ENCODE peak calls at places on chromosome 1, in nine cellular contexts. H is AG10803, E is mammary epithelial cell, V is endothelial cell, B is K562, N is endodermal cell, J is CD14-positive monocyte, G is stomach, F is psoas muscle. Z is an unnamed sample.

GRCh38 chr1:63307196-63307794 is 15.1 kb upstream of the FOXD3 start:
- DNase-seq in G (no peak), J (no peak), F (no peak), E (no peak), V (no peak), H (no peak), N (no peak), B (no peak), Z (no peak)

GRCh38 chr1:154621875-154622274 is 13.9 kb upstream of the ADAR start:
- DNase-seq in G (no peak), N (no peak), F (no peak), J (no peak), B (no peak), H (no peak), V (no peak), E (no peak), Z (no peak)

GRCh38 chr1:101250219-101250618 is 13.4 kb downstream of the S1PR1 start:
- DNase-seq in V (no peak), B (no peak), J (no peak), F (no peak), H (no peak), E (no peak), N (no peak), G (no peak), Z (no peak)

GRCh38 chr1:205430631-205431305 is 8.9 kb upstream of the LEMD1 start:
- DNase-seq in G (peak; percentile 71), J (no peak), F (peak; percentile 59), N (peak; percentile 94), V (peak; percentile 71), E (no peak), B (peak; percentile 85), H (peak; percentile 15), Z (peak; percentile 76)

GRCh38 chr1:225917536-225917935 is 6.5 kb downstream of the PYCR2 start:
- DNase-seq in F (no peak), B (no peak), N (no peak), J (no peak), V (no peak), H (no peak), G (no peak), E (peak; percentile 95), Z (no peak)

GRCh38 chr1:95282496-95282850 is 48.5 kb downstream of the RWDD3 start:
- DNase-seq in E (no peak), J (no peak), B (no peak), H (no peak), N (no peak), F (no peak), V (no peak), G (no peak), Z (no peak)

GRCh38 chr1:61237659-61238370 is 155.5 kb downstream of the NFIA start:
- DNase-seq in N (no peak), H (no peak), E (no peak), F (no peak), J (no peak), V (no peak), B (no peak), G (no peak), Z (no peak)

GRCh38 chr1:60425528-60425927 is 352.0 kb upstream of the C1orf87 start:
- DNase-seq in F (no peak), E (no peak), J (no peak), V (peak; percentile 11), N (peak; percentile 52), G (no peak), B (no peak), H (peak; percentile 5), Z (no peak)

GRCh38 chr1:93675931-93676330 is 5.7 kb downstream of the BCAR3 start:
- DNase-seq in G (no peak), F (no peak), N (no peak), H (no peak), E (no peak), V (no peak), J (no peak), B (no peak), Z (no peak)

GRCh38 chr1:19344372-19344810 is 32.3 kb downstream of the SLC66A1 start:
- DNase-seq in F (peak; percentile 70), G (peak; percentile 70), N (peak; percentile 93), B (peak; percentile 77), H (peak; percentile 51), E (no peak), J (no peak), V (peak; percentile 73), Z (peak; percentile 49)

GRCh38 chr1:174967845-174968705 is 31.7 kb upstream of the CACYBP start:
- DNase-seq in G (no peak), V (no peak), J (no peak), B (no peak), N (no peak), E (no peak), F (no peak), H (no peak), Z (no peak)

GRCh38 chr1:108085628-108086027 is 114.5 kb downstream of the SLC25A24 start:
- DNase-seq in J (no peak), F (no peak), N (no peak), G (no peak), E (no peak), H (no peak), B (no peak), V (no peak), Z (no peak)

GRCh38 chr1:233523047-233523446 is 90.9 kb upstream of the KCNK1 start:
- DNase-seq in E (no peak), B (no peak), J (no peak), H (no peak), G (no peak), N (no peak), F (no peak), V (no peak), Z (no peak)

GRCh38 chr1:182404764-182405163 is 4.3 kb upstream of the TEDDM1 start:
- DNase-seq in E (no peak), G (no peak), F (no peak), B (peak; percentile 41), H (no peak), N (no peak), J (no peak), V (no peak), Z (no peak)

GRCh38 chr1:39167632-39168209 is 36.8 kb upstream of the MACF1 start:
- DNase-seq in H (peak; percentile 58), B (peak; percentile 93), N (no peak), V (no peak), E (no peak), G (no peak), J (no peak), F (no peak), Z (no peak)

GRCh38 chr1:55245781-55246180 is 30.6 kb upstream of the USP24 start:
- DNase-seq in N (no peak), V (no peak), F (no peak), H (no peak), G (no peak), B (no peak), J (no peak), E (peak; percentile 81), Z (no peak)

GRCh38 chr1:19315378-19316206 is 3.5 kb downstream of the SLC66A1 start:
- DNase-seq in B (no peak), J (peak; percentile 63), E (peak; percentile 23), V (no peak), H (peak; percentile 31), N (no peak), G (no peak), F (no peak), Z (no peak)

GRCh38 chr1:3778590-3779264 is 6.2 kb downstream of the SMIM1 start:
- DNase-seq in F (no peak), H (no peak), E (no peak), J (no peak), V (no peak), G (no peak), N (peak; percentile 42), B (no peak), Z (no peak)

GRCh38 chr1:212488436-212489283 is 55.9 kb downstream of the NENF start:
- DNase-seq in E (peak; percentile 96), F (peak; percentile 43), G (peak; percentile 60), V (no peak), B (no peak), N (peak; percentile 48), H (peak; percentile 72), J (peak; percentile 97), Z (no peak)

GRCh38 chr1:208569181-208569580 is 325.0 kb upstream of the PLXNA2 start:
- DNase-seq in J (no peak), B (no peak), V (no peak), F (no peak), G (no peak), N (no peak), H (no peak), E (peak; percentile 23), Z (no peak)
- TF ChIP-seq CTCF in J (no peak), B (no peak), V (no peak), F (no peak), G (no peak), N (no peak), H (no peak), E (no peak), Z (no peak)

GRCh38 chr1:47224676-47225399 is 7.2 kb downstream of the TAL1 start:
- DNase-seq in J (no peak), F (no peak), E (no peak), B (peak; percentile 58), V (peak; percentile 26), G (no peak), N (peak; percentile 74), H (no peak), Z (no peak)
- TF ChIP-seq CTCF in J (no peak), F (no peak), E (no peak), B (no peak), V (no peak), G (no peak), N (no peak), H (no peak), Z (no peak)

DNA sequence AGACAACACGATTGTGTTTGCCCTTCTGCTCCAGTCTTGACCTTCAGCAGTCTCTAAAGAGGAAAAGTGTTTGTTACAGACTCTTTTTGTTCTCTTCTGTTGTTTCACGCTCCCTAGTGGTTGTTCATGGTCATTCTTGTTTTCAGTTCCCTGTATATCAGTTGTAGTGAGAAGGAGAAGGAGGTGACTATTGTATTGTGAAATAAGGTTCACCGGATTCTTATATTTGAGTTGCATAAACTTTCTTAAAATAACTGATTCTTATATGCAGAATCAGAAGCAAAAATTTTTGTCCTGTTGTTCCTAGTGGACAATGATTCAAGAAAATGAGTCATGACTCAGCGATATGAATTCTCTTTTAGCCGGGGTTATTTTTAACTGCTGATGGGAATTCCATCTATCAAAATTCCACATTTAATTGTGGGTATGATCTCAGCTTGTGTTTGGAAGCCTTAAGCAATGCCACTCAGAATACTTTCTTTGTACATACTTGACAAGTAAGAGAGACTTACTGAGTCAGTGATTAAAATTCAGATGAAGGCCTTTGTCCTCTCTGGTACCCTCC is 152.2 kb downstream of the CLEC20A start:
- DNase-seq in B (no peak), E (peak; percentile 87), G (no peak), H (peak; percentile 94), V (no peak), F (no peak), J (no peak), N (no peak), Z (peak; percentile 9)
- TF ChIP-seq CTCF in B (peak; percentile 10), E (peak; percentile 59), G (peak; percentile 59), H (peak; percentile 81), V (no peak), F (peak; percentile 60), J (peak; percentile 72), N (peak; percentile 80), Z (peak; percentile 73)

DNA sequence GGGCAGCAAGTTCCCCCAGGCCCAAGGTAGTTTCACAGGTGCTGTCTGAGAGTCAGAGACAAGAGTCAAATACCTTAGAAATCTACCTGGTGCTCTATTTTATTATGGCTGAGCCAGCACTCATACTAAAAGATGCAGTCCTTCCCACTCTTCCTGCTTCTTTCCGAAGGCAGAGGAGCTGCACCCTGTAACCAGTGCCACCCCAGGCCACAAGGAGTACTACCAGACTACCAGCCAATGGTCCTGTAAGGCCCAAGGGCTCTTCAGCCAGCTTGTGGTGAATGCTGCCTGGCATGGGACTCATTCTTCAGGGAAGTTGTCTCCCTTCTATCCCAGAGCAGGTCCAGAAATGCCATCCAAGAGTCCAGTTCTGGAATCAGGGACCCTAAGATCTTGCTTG is 203.8 kb upstream of the DUSP10 start:
- DNase-seq in G (no peak), N (peak; percentile 64), H (no peak), E (no peak), F (no peak), B (no peak), V (no peak), J (no peak), Z (no peak)
- TF ChIP-seq CTCF in G (no peak), N (peak; percentile 60), H (no peak), E (no peak), F (no peak), B (no peak), V (no peak), J (no peak), Z (no peak)